ENCODE peak calls at places on chromosomes 7 and 10, in nine cellular contexts. Z is CD4-positive, alpha-beta memory T cell; X is H9; V is CD4-positive, CD25-positive, alpha-beta regulatory T cell; A is body of pancreas; Y is fibroblast of lung; U is spleen; J is kidney; R is small intestine. P is an unnamed sample. For H3K4me1, the result is how much of the 10 kb centered on the place peaks cover.

GRCh38 chr7:23710000-23710399 is at the start of gene STK31:
- DNase-seq in Z (no peak), X (peak), V (no peak), A (no peak), Y (no peak), U (no peak), J (no peak), R (no peak), P (no peak)

GRCh38 chr10:24603333-24603732 is 120.4 kb downstream of the ARHGAP21 start:
- DNase-seq in Z (no peak), X (no peak), V (no peak), A (no peak), Y (peak), U (no peak), J (no peak), R (no peak), P (no peak)

GRCh38 chr7:120995659-120996058 is 7.1 kb downstream of the CPED1 start:
- DNase-seq in Z (no peak), X (no peak), V (no peak), A (no peak), Y (no peak), U (no peak), J (no peak), R (no peak), P (no peak)

GRCh38 chr10:103852189-103852711 is 3.1 kb downstream of the SH3PXD2A start:
- DNase-seq in Z (no peak), X (no peak), V (no peak), A (peak), Y (peak), U (no peak), J (no peak), R (no peak), P (no peak)

GRCh38 chr10:30343962-30344361 is 5.1 kb downstream of the MTPAP start:
- DNase-seq in Z (no peak), X (no peak), V (no peak), A (no peak), Y (no peak), U (no peak), J (no peak), R (no peak), P (no peak)

GRCh38 chr10:11325817-11326216 is 285.6 kb downstream of the USP6NL start:
- DNase-seq in Z (no peak), X (no peak), V (no peak), A (no peak), Y (peak), U (no peak), J (no peak), R (no peak), P (no peak)

GRCh38 chr7:74429153-74429747 is 24.5 kb upstream of the GTF2IRD1 start:
- DNase-seq in Z (no peak), X (peak), V (no peak), A (peak), Y (peak), U (no peak), J (peak), R (no peak), P (no peak)

GRCh38 chr10:70206762-70207161 is 26.5 kb downstream of the PPA1 start:
- DNase-seq in Z (no peak), X (no peak), V (no peak), A (no peak), Y (no peak), U (no peak), J (no peak), R (no peak), P (no peak)

GRCh38 chr10:36254191-36254590 is 612.1 kb upstream of the FZD8 start:
- DNase-seq in Z (no peak), X (no peak), V (no peak), A (peak), Y (peak), U (no peak), J (peak), R (no peak), P (no peak)

GRCh38 chr7:115216652-115217051 is 294.8 kb downstream of the MDFIC start:
- DNase-seq in Z (no peak), X (no peak), V (no peak), A (no peak), Y (no peak), U (no peak), J (no peak), R (no peak), P (no peak)

GRCh38 chr10:92240289-92241157 is 50.4 kb downstream of the CPEB3 start:
- DNase-seq in Z (peak), X (peak), V (peak), A (peak), Y (peak), U (peak), J (no peak), R (peak), P (peak)

GRCh38 chr7:127702938-127703337 is 50.9 kb downstream of the SND1 start:
- DNase-seq in Z (no peak), X (no peak), V (no peak), A (no peak), Y (no peak), U (no peak), J (no peak), R (no peak), P (no peak)

GRCh38 chr10:53597835-53598251 is 825.3 kb upstream of the MBL2 start:
- DNase-seq in Z (no peak), X (no peak), V (no peak), A (no peak), Y (no peak), U (no peak), J (no peak), R (no peak), P (no peak)

GRCh38 chr7:136869991-136870798 is 1.7 kb downstream of the CHRM2 start:
- DNase-seq in Z (no peak), X (peak), V (no peak), A (no peak), Y (peak), U (peak), J (peak), R (no peak), P (no peak)

GRCh38 chr10:5960070-5960972 is 17.0 kb downstream of the IL15RA start:
- DNase-seq in Z (no peak), X (peak), V (no peak), A (no peak), Y (peak), U (no peak), J (peak), R (no peak), P (no peak)

GRCh38 chr10:32182476-32182875 is 126.3 kb upstream of the KIF5B start:
- DNase-seq in Z (no peak), X (no peak), V (no peak), A (no peak), Y (no peak), U (no peak), J (no peak), R (no peak), P (no peak)

GRCh38 chr7:84700563-84701370 is 486.1 kb downstream of the SEMA3D start:
- DNase-seq in Z (no peak), X (no peak), V (no peak), A (no peak), Y (peak), U (no peak), J (no peak), R (no peak), P (no peak)

GRCh38 chr10:33064706-33065105 is 106.7 kb upstream of the ITGB1 start:
- DNase-seq in Z (no peak), X (no peak), V (no peak), A (no peak), Y (no peak), U (no peak), J (no peak), R (no peak), P (no peak)

GRCh38 chr7:128322040-128322643 is 21.6 kb downstream of the RBM28 start:
- DNase-seq in Z (peak), X (no peak), V (no peak), A (peak), Y (peak), U (no peak), J (no peak), R (peak), P (no peak)

GRCh38 chr10:72980348-72980747 is 25.7 kb upstream of the PLA2G12B start:
- DNase-seq in Z (no peak), X (no peak), V (no peak), A (no peak), Y (no peak), U (no peak), J (no peak), R (no peak), P (no peak)

GRCh38 chr7:153951207-153951725 is 100.9 kb upstream of the DPP6 start:
- DNase-seq in Z (no peak), X (no peak), V (no peak), A (no peak), Y (no peak), U (no peak), J (no peak), R (no peak), P (no peak)

GRCh38 chr10:133379801-133380666 is 972 bp downstream of the PAOX start:
- DNase-seq in Z (no peak), X (no peak), V (no peak), A (no peak), Y (no peak), U (peak), J (peak), R (no peak), P (no peak)

GRCh38 chr10:48940958-48941357 is 1.3 kb upstream of the LRRC18 start:
- DNase-seq in Z (no peak), X (peak), V (no peak), A (no peak), Y (no peak), U (no peak), J (no peak), R (no peak), P (no peak)

GRCh38 chr7:42194218-42194617 is 42.8 kb downstream of the GLI3 start:
- DNase-seq in Z (no peak), X (no peak), V (no peak), A (no peak), Y (peak), U (no peak), J (no peak), R (no peak), P (no peak)

GRCh38 chr7:69708857-69709256 is 110.6 kb downstream of the AUTS2 start:
- DNase-seq in Z (no peak), X (no peak), V (no peak), A (no peak), Y (peak), U (no peak), J (no peak), R (no peak), P (no peak)

GRCh38 chr10:27383595-27384542 is 120.2 kb upstream of the RAB18 start:
- DNase-seq in Z (no peak), X (no peak), V (no peak), A (no peak), Y (no peak), U (no peak), J (no peak), R (no peak), P (no peak)

DNA sequence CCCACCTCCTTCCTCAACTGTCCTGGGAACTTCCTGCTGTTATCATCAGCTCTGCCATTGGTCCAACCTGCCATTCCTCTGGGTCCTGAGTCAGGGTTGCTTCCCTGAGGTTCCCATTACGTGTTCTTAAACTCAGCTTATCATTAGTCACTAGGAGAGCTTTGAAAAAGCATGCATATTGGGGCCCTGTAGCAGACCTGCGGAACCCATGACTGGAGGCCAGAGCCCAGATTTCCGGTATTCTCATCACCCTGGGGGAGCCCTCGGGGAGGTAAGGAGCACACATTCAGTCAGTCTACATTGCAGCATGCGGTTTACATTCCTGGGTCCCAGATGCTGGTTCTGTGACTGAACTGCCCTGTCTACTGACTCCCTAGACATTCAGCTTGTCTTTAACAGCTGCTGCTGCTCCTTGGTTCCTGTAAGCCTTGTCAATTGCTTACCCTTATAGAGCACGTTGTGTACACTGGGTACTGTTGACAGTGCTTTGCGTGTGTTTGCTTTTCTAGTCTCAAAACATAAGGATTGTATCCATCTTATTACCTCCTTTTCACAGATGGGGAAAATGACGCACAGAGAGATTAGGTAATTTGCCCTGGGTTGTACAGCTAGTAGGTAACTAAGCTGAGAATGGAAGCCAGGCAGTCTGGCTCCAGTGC is 12.8 kb downstream of the CDHR3 start:
- DNase-seq in Z (no peak), X (no peak), V (no peak), A (no peak), Y (no peak), U (no peak), J (no peak), R (peak), P (no peak)
- H3K4me1 ChIP-seq in Z (under half), X (under half), V (under half), A (under half), Y (under half), U (under half), J (under half), R (under half), P (under half)

GRCh38 chr10:114566064-114566463 is 92.0 kb downstream of the ABLIM1 start:
- DNase-seq in Z (no peak), X (no peak), V (no peak), A (no peak), Y (no peak), U (no peak), J (no peak), R (no peak), P (no peak)
- H3K4me1 ChIP-seq in Z (under half), X (under half), V (under half), A (under half), Y (under half), U (under half), J (under half), R (under half), P (under half)

GRCh38 chr10:62023289-62023688 is 121.8 kb downstream of the ARID5B start:
- DNase-seq in Z (no peak), X (no peak), V (no peak), A (no peak), Y (no peak), U (no peak), J (no peak), R (no peak), P (no peak)
- H3K4me1 ChIP-seq in Z (half or more), X (under half), V (half or more), A (under half), Y (under half), U (half or more), J (under half), R (under half), P (under half)

DNA sequence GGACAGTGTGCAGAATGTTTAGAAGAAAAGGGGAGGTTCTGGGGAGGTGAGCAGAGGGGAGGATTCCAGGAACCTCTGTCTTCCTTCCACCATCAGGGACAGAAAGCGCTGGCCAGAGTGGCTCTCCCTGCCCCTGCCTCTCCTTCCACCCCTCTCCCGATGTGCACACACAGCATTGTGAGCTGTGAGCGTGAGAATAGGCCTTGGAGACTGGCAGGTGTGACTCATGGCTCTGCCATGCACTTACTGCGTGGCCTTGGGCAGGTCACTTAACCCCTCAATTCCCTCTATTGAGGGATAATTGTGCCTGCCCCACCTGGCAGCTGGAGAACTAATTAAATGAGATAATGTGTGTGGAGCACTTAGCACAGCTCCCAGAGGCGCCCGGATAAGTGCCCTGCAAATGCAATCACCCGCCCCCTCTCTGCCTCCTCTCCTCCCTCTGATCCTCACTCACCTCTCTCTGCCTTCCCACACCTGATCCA is 115.4 kb downstream of the ZMIZ1 start:
- DNase-seq in Z (no peak), X (peak), V (no peak), A (peak), Y (peak), U (no peak), J (peak), R (peak), P (no peak)
- H3K4me1 ChIP-seq in Z (under half), X (under half), V (under half), A (half or more), Y (half or more), U (half or more), J (half or more), R (under half), P (under half)

GRCh38 chr10:79071535-79071923 is 2.8 kb downstream of the ZMIZ1 start:
- DNase-seq in Z (no peak), X (no peak), V (no peak), A (no peak), Y (no peak), U (no peak), J (no peak), R (no peak), P (no peak)

GRCh38 chr10:79069325-79070090 is 742 bp downstream of the ZMIZ1 start:
- DNase-seq in Z (peak), X (no peak), V (no peak), A (peak), Y (peak), U (peak), J (peak), R (peak), P (peak)

GRCh38 chr10:79072041-79072441 is 3.3 kb downstream of the ZMIZ1 start:
- DNase-seq in Z (no peak), X (no peak), V (no peak), A (no peak), Y (no peak), U (no peak), J (no peak), R (no peak), P (no peak)

GRCh38 chr10:79070091-79070610 is 1.4 kb downstream of the ZMIZ1 start:
- DNase-seq in Z (no peak), X (no peak), V (no peak), A (peak), Y (peak), U (peak), J (peak), R (peak), P (no peak)

GRCh38 chr10:79070611-79071534 is 2.1 kb downstream of the ZMIZ1 start:
- DNase-seq in Z (no peak), X (peak), V (no peak), A (peak), Y (peak), U (peak), J (peak), R (peak), P (no peak)
- H3K4me1 ChIP-seq in Z (under half), X (under half), V (under half), A (half or more), Y (under half), U (half or more), J (under half), R (under half), P (under half)

DNA sequence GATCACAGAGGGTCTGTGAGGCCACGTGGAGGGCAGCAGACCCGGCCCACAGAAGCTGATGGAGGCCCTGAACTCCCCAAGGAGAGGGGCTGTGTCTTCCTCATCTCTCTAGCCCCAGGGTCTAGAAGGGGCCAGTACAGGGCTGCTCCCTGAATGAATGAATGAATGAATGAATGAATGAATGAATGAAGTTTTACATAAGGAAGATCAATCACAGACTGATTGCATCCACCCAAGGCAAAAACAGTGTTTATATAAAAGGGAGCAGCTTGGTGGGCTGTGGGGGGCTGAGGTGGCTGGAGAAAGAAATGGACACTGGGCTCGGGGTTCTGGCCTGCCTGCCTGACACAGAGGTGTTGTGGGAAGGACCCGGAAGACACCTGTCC is 4.9 kb upstream of the NSUN5 start:
- DNase-seq in Z (no peak), X (no peak), V (no peak), A (no peak), Y (no peak), U (no peak), J (no peak), R (no peak), P (no peak)
- H3K4me1 ChIP-seq in Z (under half), X (under half), V (under half), A (under half), Y (under half), U (under half), J (under half), R (under half), P (under half)

GRCh38 chr10:71756441-71757191 is 16.7 kb downstream of the VSIR start:
- DNase-seq in Z (peak), X (no peak), V (no peak), A (peak), Y (peak), U (no peak), J (no peak), R (no peak), P (no peak)

GRCh38 chr10:71755179-71755879 is 18.0 kb downstream of the VSIR start:
- DNase-seq in Z (no peak), X (no peak), V (no peak), A (no peak), Y (no peak), U (peak), J (peak), R (peak), P (no peak)

GRCh38 chr10:71754562-71754961 is 18.8 kb downstream of the VSIR start:
- DNase-seq in Z (no peak), X (no peak), V (no peak), A (no peak), Y (no peak), U (no peak), J (no peak), R (no peak), P (no peak)

GRCh38 chr10:71753960-71754505 is 19.3 kb downstream of the VSIR start:
- DNase-seq in Z (no peak), X (no peak), V (no peak), A (no peak), Y (no peak), U (peak), J (peak), R (no peak), P (no peak)

DNA sequence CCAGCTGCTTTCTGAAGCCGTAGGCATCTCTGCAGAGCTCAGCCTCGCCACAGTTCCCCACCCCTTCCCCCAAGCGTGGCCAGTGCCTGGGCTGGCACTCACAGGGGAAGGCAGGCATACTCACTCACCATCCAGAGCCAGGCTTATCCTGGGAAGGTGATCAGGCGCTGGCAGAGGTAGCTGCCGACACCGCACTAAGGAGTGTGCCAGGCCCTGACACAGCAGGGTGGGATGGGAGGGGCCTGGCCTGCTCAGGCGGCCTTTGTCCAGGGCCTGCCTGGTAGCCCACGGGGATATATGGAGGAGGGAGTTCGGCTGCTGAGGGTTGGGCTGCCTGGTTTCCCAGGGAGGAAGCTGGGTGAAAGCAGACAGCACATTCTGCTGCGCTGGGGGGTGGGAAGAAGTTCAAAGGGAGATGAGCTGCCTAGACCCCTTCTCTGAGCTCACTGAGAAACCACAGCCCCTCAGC is 15.8 kb downstream of the VSIR start:
- DNase-seq in Z (no peak), X (peak), V (no peak), A (no peak), Y (no peak), U (peak), J (peak), R (peak), P (peak)
- H3K4me1 ChIP-seq in Z (half or more), X (under half), V (half or more), A (under half), Y (under half), U (half or more), J (half or more), R (under half), P (half or more)